ENCODE peak calls at places on chromosome 20, in four cellular contexts. One of them, this sample, is unnamed.

GRCh38 chr20:50085481-50086365 is 27.2 kb downstream of the UBE2V1 start:
- DNase-seq in bronchial epithelial cell: peak
- DNase-seq in fibroblast of lung: peak
- DNase-seq in prostate gland: peak
- DNase-seq in this sample: peak

GRCh38 chr20:17843246-17844132 is 125.1 kb downstream of the SNX5 start:
- DNase-seq in bronchial epithelial cell: peak
- DNase-seq in fibroblast of lung: peak
- DNase-seq in prostate gland: no peak
- DNase-seq in this sample: peak

GRCh38 chr20:35274172-35275092 is 3.5 kb downstream of the MMP24OS start:
- DNase-seq in prostate gland: no peak
- DNase-seq in bronchial epithelial cell: no peak
- DNase-seq in fibroblast of lung: no peak
- DNase-seq in this sample: no peak

GRCh38 chr20:47574616-47575401 is 73.1 kb downstream of the NCOA3 start:
- DNase-seq in prostate gland: no peak
- DNase-seq in fibroblast of lung: peak
- DNase-seq in bronchial epithelial cell: peak
- DNase-seq in this sample: no peak

GRCh38 chr20:588476-588875 is 21.6 kb downstream of the TCF15 start:
- DNase-seq in bronchial epithelial cell: no peak
- DNase-seq in prostate gland: no peak
- DNase-seq in fibroblast of lung: no peak
- DNase-seq in this sample: no peak

GRCh38 chr20:40189621-40190020 is 499.4 kb downstream of the MAFB start:
- DNase-seq in prostate gland: no peak
- DNase-seq in fibroblast of lung: no peak
- DNase-seq in bronchial epithelial cell: peak
- DNase-seq in this sample: peak

GRCh38 chr20:62069741-62070216 is 4.1 kb upstream of the TAF4 start:
- DNase-seq in prostate gland: no peak
- DNase-seq in bronchial epithelial cell: no peak
- DNase-seq in fibroblast of lung: peak
- DNase-seq in this sample: peak

GRCh38 chr20:43516251-43516824 is 8.8 kb downstream of the L3MBTL1 start:
- DNase-seq in bronchial epithelial cell: peak
- DNase-seq in fibroblast of lung: no peak
- DNase-seq in prostate gland: no peak
- DNase-seq in this sample: peak

GRCh38 chr20:7858851-7859250 is 81.4 kb downstream of the HAO1 start:
- DNase-seq in bronchial epithelial cell: no peak
- DNase-seq in fibroblast of lung: peak
- DNase-seq in prostate gland: no peak
- DNase-seq in this sample: no peak

GRCh38 chr20:34389206-34389953 is 26.3 kb downstream of the ITCH start:
- DNase-seq in bronchial epithelial cell: no peak
- DNase-seq in prostate gland: no peak
- DNase-seq in fibroblast of lung: peak
- DNase-seq in this sample: peak

GRCh38 chr20:59120491-59120890 is 43.1 kb upstream of the ZNF831 start:
- DNase-seq in bronchial epithelial cell: no peak
- DNase-seq in fibroblast of lung: no peak
- DNase-seq in prostate gland: no peak
- DNase-seq in this sample: no peak

GRCh38 chr20:14523090-14523489 is 185.7 kb upstream of the FLRT3 start:
- DNase-seq in fibroblast of lung: no peak
- DNase-seq in bronchial epithelial cell: peak
- DNase-seq in prostate gland: no peak
- DNase-seq in this sample: no peak

GRCh38 chr20:53824779-53825178 is 231.1 kb upstream of the ZNF217 start:
- DNase-seq in prostate gland: no peak
- DNase-seq in bronchial epithelial cell: no peak
- DNase-seq in fibroblast of lung: no peak
- DNase-seq in this sample: no peak

GRCh38 chr20:51128198-51128597 is 105.3 kb upstream of the KCNG1 start:
- DNase-seq in prostate gland: no peak
- DNase-seq in fibroblast of lung: peak
- DNase-seq in bronchial epithelial cell: peak
- DNase-seq in this sample: peak

GRCh38 chr20:16241911-16242310 is 331.3 kb downstream of the KIF16B start:
- DNase-seq in prostate gland: no peak
- DNase-seq in fibroblast of lung: no peak
- DNase-seq in bronchial epithelial cell: peak
- DNase-seq in this sample: no peak

GRCh38 chr20:34586488-34587163 is 28.1 kb downstream of the MAP1LC3A start:
- DNase-seq in bronchial epithelial cell: no peak
- DNase-seq in prostate gland: no peak
- DNase-seq in fibroblast of lung: no peak
- DNase-seq in this sample: no peak

GRCh38 chr20:5848711-5849505 is 98.7 kb downstream of the SHLD1 start:
- DNase-seq in fibroblast of lung: peak
- DNase-seq in prostate gland: no peak
- DNase-seq in bronchial epithelial cell: peak
- DNase-seq in this sample: peak

GRCh38 chr20:36274248-36274841 is 31.8 kb upstream of the DLGAP4 start:
- DNase-seq in prostate gland: no peak
- DNase-seq in bronchial epithelial cell: no peak
- DNase-seq in fibroblast of lung: no peak
- DNase-seq in this sample: no peak

GRCh38 chr20:8388146-8388545 is 256.1 kb downstream of the PLCB1 start:
- DNase-seq in fibroblast of lung: peak
- DNase-seq in prostate gland: no peak
- DNase-seq in bronchial epithelial cell: peak
- DNase-seq in this sample: peak

GRCh38 chr20:22566876-22567658 is 17.3 kb downstream of the FOXA2 start:
- DNase-seq in prostate gland: no peak
- DNase-seq in bronchial epithelial cell: no peak
- DNase-seq in fibroblast of lung: no peak
- DNase-seq in this sample: no peak

GRCh38 chr20:58271596-58272460 is 37.7 kb upstream of the RAB22A start:
- DNase-seq in prostate gland: no peak
- DNase-seq in bronchial epithelial cell: no peak
- DNase-seq in fibroblast of lung: peak
- DNase-seq in this sample: no peak

GRCh38 chr20:37179671-37180524 is 550 bp upstream of the MROH8 start:
- DNase-seq in bronchial epithelial cell: peak
- DNase-seq in fibroblast of lung: peak
- DNase-seq in prostate gland: no peak
- DNase-seq in this sample: peak

GRCh38 chr20:52524865-52525264 is 333.3 kb upstream of the ZFP64 start:
- DNase-seq in fibroblast of lung: peak
- DNase-seq in prostate gland: no peak
- DNase-seq in bronchial epithelial cell: peak
- DNase-seq in this sample: peak

GRCh38 chr20:36384022-36384619 is 78.0 kb downstream of the DLGAP4 start:
- DNase-seq in bronchial epithelial cell: peak
- DNase-seq in fibroblast of lung: peak
- DNase-seq in prostate gland: no peak
- DNase-seq in this sample: peak

GRCh38 chr20:63091901-63092659 is 85.3 kb upstream of the BHLHE23 start:
- DNase-seq in bronchial epithelial cell: no peak
- DNase-seq in fibroblast of lung: no peak
- DNase-seq in prostate gland: no peak
- DNase-seq in this sample: no peak

GRCh38 chr20:53282217-53282955 is 310.2 kb downstream of the TSHZ2 start:
- DNase-seq in bronchial epithelial cell: no peak
- DNase-seq in prostate gland: peak
- DNase-seq in fibroblast of lung: no peak
- DNase-seq in this sample: no peak

GRCh38 chr20:32534661-32535240 is 50.4 kb downstream of the NOL4L start:
- DNase-seq in bronchial epithelial cell: peak
- DNase-seq in prostate gland: no peak
- DNase-seq in fibroblast of lung: no peak
- DNase-seq in this sample: no peak

GRCh38 chr20:46999821-47000465 is 105.3 kb downstream of the EYA2 start:
- DNase-seq in bronchial epithelial cell: no peak
- DNase-seq in fibroblast of lung: no peak
- DNase-seq in prostate gland: no peak
- DNase-seq in this sample: no peak

GRCh38 chr20:62782149-62782892 is 14.0 kb upstream of the MRGBP start:
- DNase-seq in fibroblast of lung: no peak
- DNase-seq in prostate gland: no peak
- DNase-seq in bronchial epithelial cell: no peak
- DNase-seq in this sample: no peak

GRCh38 chr20:59014680-59015389 is 4.4 kb upstream of the TUBB1 start:
- DNase-seq in prostate gland: no peak
- DNase-seq in bronchial epithelial cell: no peak
- DNase-seq in fibroblast of lung: no peak
- DNase-seq in this sample: no peak

GRCh38 chr20:20215976-20216727 is 151.8 kb upstream of the INSM1 start:
- DNase-seq in prostate gland: no peak
- DNase-seq in fibroblast of lung: no peak
- DNase-seq in bronchial epithelial cell: no peak
- DNase-seq in this sample: no peak

GRCh38 chr20:63734946-63735858 is 1.3 kb upstream of the LIME1 start:
- DNase-seq in bronchial epithelial cell: no peak
- DNase-seq in fibroblast of lung: no peak
- DNase-seq in prostate gland: no peak
- DNase-seq in this sample: no peak